ENCODE peak calls at places on chromosomes 16 and 17, in seven cellular contexts. T is brain microvascular endothelial cell, I is thoracic aorta, Y is heart left ventricle, K is HCT116, H is GM13976, G is Caco-2. R is an unnamed sample.
A peak's percentile ranks its signal among the peaks of the same experiment; 100 is the strongest.

GRCh38 chr16:10447289-10447688 is 61.4 kb downstream of the ATF7IP2 start:
- DNase-seq in T (no peak), I (no peak), Y (no peak), K (no peak), H (no peak), G (no peak), R (no peak)

GRCh38 chr16:50845296-50845695 is 103.4 kb downstream of the CYLD start:
- DNase-seq in T (no peak), I (no peak), Y (no peak), K (no peak), H (no peak), G (no peak), R (no peak)

GRCh38 chr17:4229627-4230026 is 34.2 kb downstream of the ANKFY1 start:
- DNase-seq in T (peak; percentile 68), I (peak; percentile 15), Y (peak; percentile 59), K (no peak), H (no peak), G (no peak), R (peak; percentile 29)

GRCh38 chr17:18027280-18027679 is 11.7 kb downstream of the ATPAF2 start:
- DNase-seq in T (no peak), I (no peak), Y (no peak), K (no peak), H (no peak), G (no peak), R (no peak)

GRCh38 chr17:45333702-45334092 is 16.9 kb upstream of the MAP3K14 start:
- DNase-seq in T (no peak), I (no peak), Y (no peak), K (no peak), H (no peak), G (no peak), R (no peak)

GRCh38 chr17:39198186-39198566 is 707 bp upstream of the CACNB1 start:
- DNase-seq in T (no peak), I (no peak), Y (no peak), K (no peak), H (no peak), G (no peak), R (no peak)

GRCh38 chr16:72612271-72612670 is 435.7 kb downstream of the ZFHX3 start:
- DNase-seq in T (no peak), I (no peak), Y (no peak), K (no peak), H (no peak), G (no peak), R (no peak)

GRCh38 chr17:81246343-81246670 is 7.2 kb downstream of the NDUFAF8 start:
- DNase-seq in T (no peak), I (no peak), Y (no peak), K (no peak), H (no peak), G (no peak), R (no peak)

GRCh38 chr16:14486520-14487303 is 143.3 kb downstream of the PARN start:
- DNase-seq in T (peak; percentile 94), I (peak; percentile 76), Y (peak; percentile 88), K (peak; percentile 57), H (no peak), G (peak; percentile 74), R (peak; percentile 79)

GRCh38 chr17:70165383-70165782 is 3.9 kb upstream of the KCNJ2 start:
- DNase-seq in T (no peak), I (no peak), Y (no peak), K (no peak), H (no peak), G (no peak), R (no peak)

GRCh38 chr16:68420366-68420765 is 27.9 kb downstream of the SMPD3 start:
- DNase-seq in T (no peak), I (no peak), Y (no peak), K (no peak), H (no peak), G (no peak), R (no peak)

GRCh38 chr16:15599303-15600070 is 43.5 kb downstream of the MARF1 start:
- DNase-seq in T (no peak), I (no peak), Y (no peak), K (no peak), H (no peak), G (no peak), R (no peak)

GRCh38 chr17:67959510-67959909 is 36.8 kb downstream of the C17orf58 start:
- DNase-seq in T (no peak), I (no peak), Y (no peak), K (no peak), H (no peak), G (peak; percentile 21), R (no peak)

DNA sequence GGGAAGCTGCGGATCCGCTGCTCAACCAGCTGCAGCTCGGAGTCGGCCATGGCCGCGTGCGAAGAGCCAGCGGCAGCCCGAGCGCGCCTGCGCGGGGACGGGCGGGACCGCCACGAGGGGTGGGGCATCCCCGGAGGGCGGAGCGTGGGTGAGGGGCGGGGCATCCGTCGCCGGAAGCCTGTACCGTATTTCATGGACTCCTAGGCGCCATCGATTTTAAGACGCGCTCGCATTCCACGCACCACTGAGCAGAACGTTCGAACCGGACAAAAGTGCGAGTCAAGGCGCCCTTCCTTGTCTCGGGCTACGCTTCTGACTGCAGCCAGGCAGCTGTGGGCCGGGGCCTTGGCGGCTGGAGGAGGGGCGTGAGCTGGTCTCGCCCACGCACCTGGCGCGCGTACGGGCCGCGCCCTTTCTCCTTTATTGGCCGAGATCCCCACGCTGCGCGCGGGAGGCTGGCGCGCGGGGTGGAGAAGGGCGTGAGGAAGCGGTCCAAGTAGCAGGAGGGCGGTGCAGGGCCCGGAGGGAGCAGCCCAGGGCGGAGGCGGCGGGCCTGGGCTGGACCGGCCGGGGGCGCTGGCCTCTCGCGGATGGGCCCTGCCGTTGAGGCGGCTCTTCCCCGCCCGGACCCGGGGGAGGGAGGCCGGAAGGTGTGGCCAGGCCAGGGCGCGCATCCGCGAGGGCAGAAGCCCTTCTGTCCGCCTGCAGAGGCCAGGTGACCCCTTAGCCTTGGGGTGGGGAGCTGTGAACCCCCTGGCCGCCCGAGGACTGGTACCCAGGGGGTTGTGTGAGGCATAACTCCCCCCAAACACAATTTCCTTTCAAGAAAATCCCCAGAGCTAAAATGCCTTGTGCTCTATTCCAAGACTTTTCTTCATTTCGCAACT is at the start of gene APRT:
- DNase-seq in T (peak; percentile 91), I (peak; percentile 56), Y (peak; percentile 95), K (peak; percentile 91), H (peak; percentile 98), G (peak; percentile 99), R (peak; percentile 79)
- TF ChIP-seq CTCF in T (no peak), I (peak; percentile 24), Y (peak; percentile 45), K (no peak), H (peak; percentile 57), G (no peak), R (no peak)

GRCh38 chr17:19338031-19338990 is 24.2 kb downstream of the B9D1 start:
- DNase-seq in T (no peak), I (no peak), Y (peak; percentile 74), K (no peak), H (peak; percentile 84), G (peak; percentile 84), R (no peak)

GRCh38 chr17:19335951-19336631 is 26.4 kb downstream of the B9D1 start:
- DNase-seq in T (no peak), I (no peak), Y (no peak), K (no peak), H (no peak), G (no peak), R (no peak)

GRCh38 chr17:19337712-19338023 is 24.9 kb downstream of the B9D1 start:
- DNase-seq in T (no peak), I (no peak), Y (no peak), K (no peak), H (no peak), G (no peak), R (no peak)

GRCh38 chr17:19339341-19339815 is 23.1 kb downstream of the B9D1 start:
- DNase-seq in T (no peak), I (no peak), Y (no peak), K (no peak), H (no peak), G (no peak), R (no peak)

DNA sequence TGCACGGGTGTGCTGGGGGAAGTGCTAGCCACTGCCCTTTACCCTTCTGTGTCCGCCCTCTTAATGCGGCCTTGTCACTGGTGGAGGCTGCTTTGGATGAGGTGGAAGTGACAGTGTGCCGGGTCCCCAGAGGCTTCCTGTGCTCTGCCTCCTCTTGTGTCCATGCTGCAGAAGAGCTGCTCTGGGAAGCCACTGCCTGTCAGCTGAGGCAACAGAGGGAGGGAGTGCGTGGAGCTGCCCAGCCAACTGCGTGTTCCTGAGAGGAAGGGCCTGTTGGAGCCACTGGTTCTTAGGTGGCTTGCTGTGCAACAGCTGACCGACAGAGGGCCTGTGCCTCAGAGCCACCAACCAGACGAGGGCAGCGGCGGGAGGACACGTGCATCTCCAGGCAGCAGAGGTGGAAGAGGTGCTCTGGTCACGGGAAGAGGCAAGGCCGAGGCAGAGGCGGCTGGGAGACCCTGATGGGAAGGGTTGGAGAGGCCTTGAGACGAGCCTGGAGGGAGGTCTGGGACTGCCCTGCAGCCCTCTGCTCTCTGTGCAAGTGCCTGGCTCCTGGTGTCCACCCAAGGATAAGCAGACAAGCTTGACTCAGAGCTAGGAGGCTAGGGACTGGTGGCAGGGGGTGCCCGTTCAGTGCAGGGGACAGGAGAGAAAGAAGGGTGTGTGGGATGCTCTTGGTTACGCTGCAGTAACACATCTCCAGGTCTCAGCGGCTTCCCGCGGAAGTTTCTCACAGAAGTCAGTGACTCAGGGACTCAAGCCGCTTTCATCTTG is 25.4 kb downstream of the B9D1 start:
- DNase-seq in T (peak; percentile 57), I (no peak), Y (no peak), K (no peak), H (no peak), G (no peak), R (no peak)
- TF ChIP-seq CTCF in T (peak; percentile 93), I (no peak), Y (peak; percentile 8), K (peak; percentile 12), H (no peak), G (no peak), R (peak; percentile 6)

GRCh38 chr16:26643519-26643918 is 423.2 kb upstream of the C16orf82 start:
- DNase-seq in T (no peak), I (no peak), Y (no peak), K (no peak), H (no peak), G (no peak), R (no peak)

GRCh38 chr16:26642047-26642664 is 424.6 kb upstream of the C16orf82 start:
- DNase-seq in T (no peak), I (no peak), Y (no peak), K (no peak), H (no peak), G (no peak), R (no peak)

GRCh38 chr16:26644912-26645543 is 421.7 kb upstream of the C16orf82 start:
- DNase-seq in T (no peak), I (no peak), Y (no peak), K (no peak), H (no peak), G (no peak), R (no peak)

GRCh38 chr16:26648851-26649250 is 417.9 kb upstream of the C16orf82 start:
- DNase-seq in T (no peak), I (no peak), Y (no peak), K (no peak), H (no peak), G (no peak), R (no peak)

GRCh38 chr16:26645629-26646028 is 421.1 kb upstream of the C16orf82 start:
- DNase-seq in T (no peak), I (no peak), Y (no peak), K (no peak), H (no peak), G (peak; percentile 50), R (no peak)
- TF ChIP-seq CTCF in T (no peak), I (no peak), Y (peak; percentile 27), K (no peak), H (no peak), G (peak; percentile 34), R (no peak)

DNA sequence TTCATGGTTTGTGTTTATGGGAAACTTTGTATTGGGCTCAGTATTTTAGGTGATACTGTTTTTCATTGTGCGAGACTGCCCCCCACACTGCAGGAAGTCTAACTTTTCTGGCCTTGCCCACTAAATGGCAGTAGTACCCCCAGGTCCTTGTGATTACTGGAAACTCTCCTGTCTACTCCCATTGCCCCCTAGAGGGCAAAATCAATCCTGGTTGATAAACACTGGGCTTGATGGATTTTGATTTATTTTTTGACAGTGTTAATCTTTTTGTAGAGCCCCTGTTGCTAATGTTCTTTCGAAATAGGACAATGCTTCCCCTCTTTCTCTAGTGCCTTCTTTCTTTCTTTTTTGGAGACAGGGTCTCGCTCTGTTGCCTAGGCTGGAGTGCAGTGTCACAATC is 15.5 kb downstream of the METTL9 start:
- DNase-seq in T (no peak), I (no peak), Y (no peak), K (no peak), H (no peak), G (no peak), R (no peak)
- TF ChIP-seq CTCF in T (peak; percentile 20), I (no peak), Y (no peak), K (no peak), H (no peak), G (no peak), R (no peak)

R was measured in AG09309.